ENCODE peak calls at places on chromosomes 1 and 21, in four cellular contexts. N, X, O and V are unnamed samples. For H3K36me3, the result is how much of the 10 kb centered on the place peaks cover.

GRCh38 chr1:106207185-106207584 is 849.3 kb upstream of the PRMT6 start:
- DNase-seq in X (no peak), N (no peak), O (no peak), V (no peak)

GRCh38 chr1:245298781-245299180 is 144.0 kb downstream of the KIF26B start:
- DNase-seq in N (peak), O (no peak), X (no peak), V (no peak)

GRCh38 chr1:171134194-171134924 is 43.7 kb downstream of the FMO3 start:
- DNase-seq in N (no peak), O (no peak), X (no peak), V (no peak)

GRCh38 chr1:212981025-212981495 is 30.7 kb downstream of the VASH2 start:
- DNase-seq in N (peak), O (peak), X (no peak), V (no peak)

GRCh38 chr1:230195199-230195598 is 128.2 kb downstream of the GALNT2 start:
- DNase-seq in X (no peak), N (no peak), O (no peak), V (no peak)

GRCh38 chr1:223056802-223057201 is 86.2 kb downstream of the TLR5 start:
- DNase-seq in O (no peak), X (no peak), N (no peak), V (no peak)

GRCh38 chr1:211359876-211360275 is 33.2 kb downstream of the TRAF5 start:
- DNase-seq in X (no peak), O (no peak), N (no peak), V (no peak)

GRCh38 chr1:90850181-90850924 is 133.3 kb upstream of the BARHL2 start:
- DNase-seq in O (no peak), N (peak), X (no peak), V (no peak)

GRCh38 chr1:221217029-221217428 is 337.8 kb downstream of the HLX start:
- DNase-seq in O (peak), X (no peak), N (no peak), V (no peak)

GRCh38 chr1:226519135-226519534 is 29.4 kb upstream of the STUM start:
- DNase-seq in N (no peak), O (no peak), X (no peak), V (no peak)

GRCh38 chr1:114618606-114619005 is 37.2 kb upstream of the BCAS2 start:
- DNase-seq in O (no peak), X (no peak), N (no peak), V (no peak)

GRCh38 chr1:201752333-201752732 is 76.6 kb upstream of the IPO9 start:
- DNase-seq in O (no peak), N (no peak), X (no peak), V (no peak)

GRCh38 chr1:215526147-215526845 is 40.8 kb upstream of the KCTD3 start:
- DNase-seq in O (no peak), N (no peak), X (peak), V (no peak)

GRCh38 chr1:2932671-2933350 is 88.5 kb upstream of the ACTRT2 start:
- DNase-seq in X (no peak), O (no peak), N (no peak), V (no peak)

GRCh38 chr1:3547055-3548005 is 64.0 kb downstream of the MEGF6 start:
- DNase-seq in O (no peak), N (peak), X (no peak), V (no peak)

GRCh38 chr1:228453022-228453560 is 34.1 kb upstream of the RNF187 start:
- DNase-seq in O (no peak), X (no peak), N (no peak), V (no peak)

GRCh38 chr1:3863231-3863935 is 6.1 kb downstream of the DFFB start:
- DNase-seq in N (no peak), O (no peak), X (no peak), V (no peak)

GRCh38 chr1:219931033-219931432 is 2.7 kb upstream of the SLC30A10 start:
- DNase-seq in N (no peak), O (no peak), X (no peak), V (no peak)

GRCh38 chr1:183915634-183916510 is 111.0 kb downstream of the RGL1 start:
- DNase-seq in X (peak), N (peak), O (peak), V (peak)

GRCh38 chr1:233010164-233010563 is 59.8 kb downstream of the NTPCR start:
- DNase-seq in N (no peak), X (no peak), O (no peak), V (no peak)

GRCh38 chr1:160768295-160768657 is 27.7 kb upstream of the LY9 start:
- DNase-seq in N (peak), X (peak), O (peak), V (no peak)

GRCh38 chr1:21124846-21125245 is 51.9 kb downstream of the EIF4G3 start:
- DNase-seq in O (no peak), N (no peak), X (no peak), V (no peak)

GRCh38 chr1:153355445-153356071 is 2.1 kb upstream of the S100A9 start:
- DNase-seq in X (no peak), O (peak), N (peak), V (no peak)

GRCh38 chr1:93738075-93738622 is 56.5 kb upstream of the BCAR3 start:
- DNase-seq in X (no peak), O (no peak), N (no peak), V (no peak)

GRCh38 chr1:36162680-36163079 is 6.7 kb downstream of the MAP7D1 start:
- DNase-seq in O (no peak), X (no peak), N (no peak), V (no peak)

GRCh38 chr1:61079898-61080336 is 2.4 kb upstream of the NFIA start:
- DNase-seq in O (peak), N (peak), X (no peak), V (peak)

GRCh38 chr1:247293047-247293446 is 37.2 kb downstream of the VN1R5 start:
- DNase-seq in N (no peak), X (no peak), O (no peak), V (no peak)

GRCh38 chr1:98898901-98899300 is 105.8 kb downstream of the PLPPR5 start:
- DNase-seq in O (no peak), X (no peak), N (no peak), V (no peak)

GRCh38 chr21:45421071-45421845 is 16.3 kb downstream of the COL18A1 start:
- DNase-seq in N (peak), O (peak), X (no peak), V (no peak)

GRCh38 chr21:37658994-37659458 is 257.2 kb downstream of the KCNJ6 start:
- DNase-seq in O (no peak), X (no peak), N (peak), V (peak)

GRCh38 chr1:42737257-42737656 is 2.8 kb downstream of the CLDN19 start:
- DNase-seq in O (no peak), N (peak), X (no peak), V (no peak)

GRCh38 chr1:26159113-26160039 is 497 bp downstream of the FAM110D start:
- DNase-seq in O (peak), N (no peak), X (no peak), V (no peak)

GRCh38 chr1:98557808-98558390 is 103.6 kb upstream of the SNX7 start:
- DNase-seq in N (no peak), X (no peak), O (no peak), V (no peak)

GRCh38 chr1:65372557-65372956 is 47.9 kb upstream of the LEPR start:
- DNase-seq in N (no peak), O (no peak), X (no peak), V (no peak)

GRCh38 chr1:174789399-174789798 is 210.3 kb upstream of the CACYBP start:
- DNase-seq in N (no peak), X (no peak), O (no peak), V (no peak)

GRCh38 chr21:26125433-26126167 is 45.0 kb downstream of the APP start:
- DNase-seq in N (no peak), X (no peak), O (no peak), V (no peak)

GRCh38 chr1:46062651-46063319 is 69.6 kb downstream of the PIK3R3 start:
- DNase-seq in N (peak), X (no peak), O (no peak), V (no peak)

GRCh38 chr1:177278626-177279390 is 108.0 kb downstream of the BRINP2 start:
- DNase-seq in O (no peak), N (no peak), X (no peak), V (no peak)

GRCh38 chr1:65412256-65412983 is 8.0 kb upstream of the LEPR start:
- DNase-seq in O (no peak), N (no peak), X (no peak), V (no peak)

GRCh38 chr1:34787461-34788420 is 5.1 kb upstream of the GJA4 start:
- DNase-seq in X (no peak), O (no peak), N (no peak), V (no peak)
- H3K27ac ChIP-seq in X (no peak), O (peak), N (no peak), V (peak)

GRCh38 chr1:248850536-248851251 is 8.2 kb downstream of the ZNF692 start:
- DNase-seq in O (no peak), N (no peak), X (no peak), V (no peak)

GRCh38 chr1:248852548-248852947 is 6.3 kb downstream of the ZNF692 start:
- DNase-seq in N (no peak), X (no peak), O (no peak), V (no peak)

GRCh38 chr1:248850124-248850523 is 8.8 kb downstream of the ZNF692 start:
- DNase-seq in N (no peak), O (no peak), X (no peak), V (no peak)

GRCh38 chr1:248853023-248853422 is 5.9 kb downstream of the ZNF692 start:
- DNase-seq in O (no peak), N (no peak), X (no peak), V (no peak)

DNA sequence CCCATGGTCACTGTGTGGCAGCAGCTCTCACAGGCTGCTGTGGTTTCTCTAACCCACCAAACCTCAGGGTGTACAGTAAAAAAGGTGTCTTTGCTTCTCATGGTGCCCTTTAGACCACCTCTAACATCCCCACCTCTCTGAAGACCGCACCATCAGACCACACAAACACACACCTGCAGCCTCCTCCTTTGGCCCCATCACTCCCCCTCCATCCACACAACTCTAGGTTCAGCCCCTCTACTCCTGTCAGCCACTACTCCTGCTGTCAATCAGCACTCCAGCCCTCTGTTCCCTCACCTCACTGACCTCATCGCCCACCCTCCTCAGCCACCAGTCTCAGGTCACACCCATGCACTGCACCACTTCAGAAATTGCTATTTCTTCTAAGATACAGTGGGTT is 7.5 kb downstream of the ZNF692 start:
- DNase-seq in X (no peak), O (no peak), N (no peak), V (no peak)
- H3K36me3 ChIP-seq in X (under half), O (half or more), N (under half), V (under half)

GRCh38 chr1:109667452-109668122 is at the start of gene GSTM2:
- DNase-seq in X (peak), O (peak), N (peak), V (peak)
- H3K27ac ChIP-seq in X (no peak), O (peak), N (peak), V (peak)

GRCh38 chr1:28507247-28507645 is 1.4 kb downstream of the RCC1 start:
- DNase-seq in X (no peak), O (no peak), N (no peak), V (no peak)

GRCh38 chr1:28509705-28510349 is 4.0 kb downstream of the RCC1 start:
- DNase-seq in O (no peak), N (no peak), X (no peak), V (no peak)

GRCh38 chr1:28508435-28508754 is 2.6 kb downstream of the RCC1 start:
- DNase-seq in N (no peak), O (no peak), X (no peak), V (no peak)

GRCh38 chr1:28506907-28507246 is 1.0 kb downstream of the RCC1 start:
- DNase-seq in X (no peak), N (no peak), O (no peak), V (no peak)

GRCh38 chr1:28507646-28508434 is 2.0 kb downstream of the RCC1 start:
- DNase-seq in X (no peak), N (no peak), O (no peak), V (no peak)
- H3K36me3 ChIP-seq in X (under half), N (under half), O (half or more), V (under half)

GRCh38 chr1:18940303-18941020 is 16.0 kb downstream of the IFFO2 start:
- DNase-seq in N (no peak), X (no peak), O (no peak), V (no peak)
- H3K27ac ChIP-seq in N (peak), X (no peak), O (peak), V (no peak)